ENCODE peak calls at places on chromosomes 11 and 22, in seven cellular contexts. Z is HCT116, W is HepG2, R is H1, B is SK-N-SH, Y is GM12878, P is K562. H is an unnamed sample.

GRCh38 chr11:108693852-108694251 is 29.0 kb downstream of the DDX10 start:
- DNase-seq in Z (no peak), W (no peak), R (no peak), B (no peak), Y (no peak), P (no peak), H (no peak)

GRCh38 chr11:96001037-96001436 is 77.1 kb upstream of the MTMR2 start:
- DNase-seq in Z (no peak), W (no peak), R (no peak), B (no peak), Y (no peak), P (no peak), H (no peak)

GRCh38 chr11:95296621-95297025 is 65.6 kb upstream of the SESN3 start:
- DNase-seq in Z (no peak), W (no peak), R (no peak), B (no peak), Y (peak; percentile 39), P (no peak), H (no peak)

GRCh38 chr11:11078344-11078743 is 220.5 kb upstream of the ZBED5 start:
- DNase-seq in Z (no peak), W (no peak), R (no peak), B (no peak), Y (no peak), P (no peak), H (no peak)

GRCh38 chr11:129785383-129786111 is 30.1 kb upstream of the TMEM45B start:
- DNase-seq in Z (no peak), W (peak; percentile 41), R (no peak), B (peak; percentile 11), Y (no peak), P (no peak), H (peak; percentile 80)

GRCh38 chr11:118314985-118315384 is 10.5 kb downstream of the CD3E start:
- DNase-seq in Z (no peak), W (peak; percentile 45), R (no peak), B (no peak), Y (no peak), P (no peak), H (no peak)

GRCh38 chr22:35258144-35258988 is 1.1 kb downstream of the HMGXB4 start:
- DNase-seq in Z (no peak), W (no peak), R (peak; percentile 52), B (peak; percentile 48), Y (no peak), P (peak; percentile 12), H (no peak)

GRCh38 chr22:43925433-43926348 is 2.1 kb downstream of the PNPLA3 start:
- DNase-seq in Z (no peak), W (peak; percentile 95), R (peak; percentile 60), B (no peak), Y (no peak), P (no peak), H (peak; percentile 44)

GRCh38 chr11:131328843-131329242 is 41.6 kb upstream of the NTM start:
- DNase-seq in Z (no peak), W (no peak), R (no peak), B (no peak), Y (no peak), P (no peak), H (no peak)

GRCh38 chr11:115075340-115075739 is 397.0 kb downstream of the NXPE2 start:
- DNase-seq in Z (no peak), W (no peak), R (no peak), B (no peak), Y (no peak), P (no peak), H (no peak)

GRCh38 chr11:27868226-27868625 is 168.0 kb upstream of the BDNF start:
- DNase-seq in Z (no peak), W (no peak), R (no peak), B (no peak), Y (no peak), P (no peak), H (no peak)

GRCh38 chr11:65452806-65453490 is 30.4 kb downstream of the NEAT1 start:
- DNase-seq in Z (no peak), W (no peak), R (no peak), B (peak; percentile 84), Y (no peak), P (no peak), H (no peak)

GRCh38 chr11:65169164-65169641 is 830 bp upstream of the SPDYC start:
- DNase-seq in Z (no peak), W (no peak), R (no peak), B (no peak), Y (no peak), P (peak; percentile 36), H (no peak)

GRCh38 chr11:19027829-19028595 is 32.5 kb downstream of the MRGPRX2 start:
- DNase-seq in Z (peak; percentile 43), W (peak; percentile 29), R (no peak), B (no peak), Y (no peak), P (no peak), H (no peak)

GRCh38 chr11:16902182-16902581 is 112.0 kb downstream of the PLEKHA7 start:
- DNase-seq in Z (peak; percentile 48), W (no peak), R (no peak), B (no peak), Y (peak; percentile 88), P (no peak), H (no peak)

GRCh38 chr11:116927163-116927772 is 89.8 kb upstream of the APOA1 start:
- DNase-seq in Z (no peak), W (peak; percentile 13), R (no peak), B (peak; percentile 18), Y (no peak), P (no peak), H (peak; percentile 36)

GRCh38 chr11:94933225-94934130 is 39.9 kb downstream of the CWC15 start:
- DNase-seq in Z (no peak), W (no peak), R (no peak), B (peak; percentile 35), Y (no peak), P (no peak), H (no peak)

GRCh38 chr11:100837294-100837693 is 150.2 kb downstream of the ARHGAP42 start:
- DNase-seq in Z (no peak), W (no peak), R (no peak), B (no peak), Y (no peak), P (no peak), H (no peak)

GRCh38 chr11:65850217-65851082 is 7.5 kb downstream of the CFL1 start:
- DNase-seq in Z (no peak), W (no peak), R (no peak), B (peak; percentile 35), Y (no peak), P (no peak), H (no peak)

GRCh38 chr22:39528080-39528661 is 4.4 kb downstream of the RPS19BP1 start:
- DNase-seq in Z (no peak), W (no peak), R (no peak), B (peak; percentile 20), Y (no peak), P (no peak), H (no peak)

GRCh38 chr11:117759305-117759704 is 37.7 kb downstream of the DSCAML1 start:
- DNase-seq in Z (no peak), W (no peak), R (peak; percentile 53), B (no peak), Y (no peak), P (no peak), H (no peak)

GRCh38 chr11:96238563-96239166 is 104.3 kb downstream of the MAML2 start:
- DNase-seq in Z (no peak), W (no peak), R (no peak), B (no peak), Y (no peak), P (no peak), H (no peak)

GRCh38 chr22:38353142-38353629 is 36.0 kb upstream of the CSNK1E start:
- DNase-seq in Z (peak; percentile 8), W (no peak), R (peak; percentile 97), B (peak; percentile 88), Y (no peak), P (peak; percentile 81), H (peak; percentile 49)
- TF ChIP-seq JUND in Z (no peak), W (no peak), R (peak; percentile 20), B (no peak), Y (no peak), P (no peak), H (no peak)

GRCh38 chr11:957201-957920 is 31.7 kb downstream of the AP2A2 start:
- DNase-seq in Z (no peak), W (no peak), R (no peak), B (no peak), Y (no peak), P (no peak), H (no peak)
- TF ChIP-seq JUND in Z (no peak), W (no peak), R (no peak), B (no peak), Y (no peak), P (no peak), H (no peak)

GRCh38 chr22:26766510-26767350 is 109.3 kb downstream of the MIAT start:
- DNase-seq in Z (no peak), W (no peak), R (no peak), B (no peak), Y (no peak), P (no peak), H (no peak)

GRCh38 chr22:26770624-26771023 is 113.2 kb downstream of the MIAT start:
- DNase-seq in Z (no peak), W (no peak), R (no peak), B (no peak), Y (no peak), P (no peak), H (no peak)

GRCh38 chr22:26767351-26767970 is 110.1 kb downstream of the MIAT start:
- DNase-seq in Z (no peak), W (no peak), R (no peak), B (no peak), Y (no peak), P (no peak), H (no peak)

GRCh38 chr22:26769663-26770062 is 112.3 kb downstream of the MIAT start:
- DNase-seq in Z (no peak), W (no peak), R (no peak), B (no peak), Y (no peak), P (no peak), H (no peak)

DNA sequence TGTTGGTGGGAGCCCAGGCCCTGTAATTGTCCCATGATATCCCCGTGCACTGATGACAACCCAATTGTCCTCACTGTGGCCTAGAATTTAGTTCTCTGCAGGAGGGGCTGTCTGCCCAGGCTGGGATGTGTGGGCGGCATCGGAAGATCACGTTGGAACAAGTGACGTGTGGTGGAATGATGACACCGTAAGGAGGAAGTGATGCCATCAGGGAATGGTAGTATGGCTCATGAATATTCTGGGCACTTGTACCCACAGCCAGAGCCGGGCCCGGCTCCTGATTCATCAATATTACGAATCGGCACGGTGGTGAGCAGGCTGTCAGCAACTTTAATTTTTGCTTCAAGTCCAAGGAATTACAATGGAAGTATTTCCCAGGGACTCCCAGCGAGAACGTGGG is 111.6 kb downstream of the MIAT start:
- DNase-seq in Z (no peak), W (no peak), R (no peak), B (no peak), Y (no peak), P (no peak), H (no peak)
- TF ChIP-seq JUND in Z (no peak), W (no peak), R (no peak), B (no peak), Y (no peak), P (no peak), H (no peak)

DNA sequence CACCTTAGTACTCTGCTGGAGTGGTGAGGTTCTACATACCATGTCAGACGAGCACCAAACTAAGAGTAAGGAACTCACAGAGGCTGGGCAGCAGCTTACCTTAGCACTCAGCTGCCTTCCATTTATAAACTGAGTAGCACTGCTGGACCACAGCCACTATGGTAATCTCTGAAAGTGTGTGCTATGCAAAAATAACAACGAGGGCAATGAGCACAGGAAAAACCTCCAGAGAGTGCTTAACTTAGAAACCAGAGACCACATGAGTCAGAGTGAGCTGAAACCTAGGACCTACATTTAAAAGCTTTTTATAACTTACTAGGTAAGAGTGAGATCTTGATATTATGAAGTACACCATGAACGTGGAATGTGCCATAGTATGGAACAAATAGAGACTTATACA is 17.1 kb upstream of the CD59 start:
- DNase-seq in Z (no peak), W (no peak), R (no peak), B (no peak), Y (peak; percentile 70), P (no peak), H (no peak)
- TF ChIP-seq JUND in Z (no peak), W (no peak), R (no peak), B (no peak), Y (no peak), P (no peak), H (no peak)